ENCODE peak calls at places on chromosomes 16 and 17, in five cellular contexts. H is AG08395; Z is heart left ventricle; A is NCI-H1694 treated with DMSO at 0.1 percent for 48 hours; D is stimulated activated CD4-positive, alpha-beta T cell treated with anti-CD3 and anti-CD28 coated beads, Interleukin-1b, Interleukin-23, amount 100 ng/mL, for 24 hours. M is an unnamed sample.

GRCh38 chr17:41912925-41913324 is 5.8 kb downstream of the ACLY start:
- DNase-seq in Z (no peak), A (no peak), D (no peak), H (no peak), M (no peak)

GRCh38 chr16:69187387-69187890 is 475 bp downstream of the SNTB2 start:
- DNase-seq in A (no peak), D (peak; percentile 15), H (peak; percentile 55), Z (peak; percentile 55), M (peak; percentile 41)

GRCh38 chr16:11224894-11225676 is 30.9 kb downstream of the SOCS1 start:
- DNase-seq in Z (no peak), H (peak; percentile 40), A (no peak), D (peak; percentile 41), M (no peak)

GRCh38 chr17:8966926-8967325 is 1.4 kb upstream of the PIK3R5 start:
- DNase-seq in D (no peak), A (no peak), Z (no peak), H (no peak), M (no peak)

GRCh38 chr17:44992242-44992939 is 24.3 kb upstream of the C1QL1 start:
- DNase-seq in A (no peak), H (no peak), Z (no peak), D (no peak), M (no peak)

GRCh38 chr17:67531291-67531690 is 154.2 kb downstream of the PITPNC1 start:
- DNase-seq in A (peak; percentile 30), D (no peak), Z (peak; percentile 21), H (peak; percentile 6), M (no peak)

GRCh38 chr17:82222816-82223215 is 6.0 kb upstream of the SLC16A3 start:
- DNase-seq in A (no peak), D (no peak), Z (no peak), H (no peak), M (no peak)

GRCh38 chr16:27972500-27972899 is 91.0 kb downstream of the GSG1L start:
- DNase-seq in Z (no peak), D (no peak), H (peak; percentile 38), A (peak; percentile 66), M (peak; percentile 46)

GRCh38 chr17:82848022-82848592 is 8.3 kb upstream of the ZNF750 start:
- DNase-seq in H (no peak), D (no peak), Z (no peak), A (no peak), M (no peak)

GRCh38 chr17:63426041-63426916 is 19.8 kb downstream of the CYB561 start:
- DNase-seq in D (no peak), Z (no peak), H (no peak), A (no peak), M (no peak)

GRCh38 chr17:32525116-32525515 is 38.3 kb downstream of the CDK5R1 start:
- DNase-seq in Z (no peak), D (no peak), A (no peak), H (peak; percentile 81), M (no peak)

GRCh38 chr17:9612016-9612415 is 33.3 kb upstream of the USP43 start:
- DNase-seq in A (no peak), H (no peak), D (no peak), Z (no peak), M (no peak)

GRCh38 chr17:29591737-29592624 is 951 bp upstream of the ANKRD13B start:
- DNase-seq in Z (peak; percentile 88), H (peak; percentile 89), A (peak; percentile 93), D (no peak), M (peak; percentile 91)

GRCh38 chr16:20073203-20074088 is at the start of gene GPR139:
- DNase-seq in H (no peak), Z (no peak), A (no peak), D (no peak), M (no peak)

GRCh38 chr17:77322534-77323412 is 182.0 kb downstream of the SEC14L1 start:
- DNase-seq in D (no peak), A (no peak), Z (peak; percentile 85), H (peak; percentile 89), M (no peak)

GRCh38 chr16:65117701-65118448 is 4.0 kb downstream of the CDH11 start:
- DNase-seq in D (no peak), Z (peak; percentile 72), A (peak; percentile 81), H (peak; percentile 65), M (peak; percentile 56)

GRCh38 chr16:88655053-88655732 is 4.3 kb upstream of the CYBA start:
- DNase-seq in D (no peak), H (no peak), A (no peak), Z (no peak), M (no peak)

GRCh38 chr17:78529871-78530670 is 47.1 kb downstream of the DNAH17 start:
- DNase-seq in D (no peak), A (peak; percentile 37), H (no peak), Z (no peak), M (peak; percentile 90)

GRCh38 chr17:62673614-62674362 is 46.3 kb downstream of the MRC2 start:
- DNase-seq in A (no peak), H (no peak), Z (no peak), D (no peak), M (no peak)

GRCh38 chr17:10512856-10513255 is 5.5 kb downstream of the MYH1 start:
- DNase-seq in H (no peak), Z (no peak), A (no peak), D (no peak), M (no peak)

GRCh38 chr17:13415877-13416416 is 185.8 kb downstream of the HS3ST3A1 start:
- DNase-seq in D (no peak), A (no peak), Z (peak; percentile 68), H (peak; percentile 55), M (no peak)

GRCh38 chr17:50264263-50265113 is 9.8 kb upstream of the TMEM92 start:
- DNase-seq in Z (no peak), A (no peak), D (no peak), H (peak; percentile 79), M (no peak)

GRCh38 chr17:10063730-10064221 is 134.6 kb downstream of the GAS7 start:
- DNase-seq in H (peak; percentile 56), D (no peak), Z (no peak), A (no peak), M (no peak)

GRCh38 chr17:9279911-9280310 is 258.6 kb downstream of the NTN1 start:
- DNase-seq in D (no peak), H (no peak), Z (no peak), A (no peak), M (no peak)

GRCh38 chr16:17364319-17365210 is 106.2 kb downstream of the XYLT1 start:
- DNase-seq in A (no peak), D (peak; percentile 12), Z (no peak), H (peak; percentile 63), M (peak; percentile 42)

GRCh38 chr16:81539009-81539820 is 94.6 kb downstream of the CMIP start:
- DNase-seq in D (no peak), H (no peak), A (no peak), Z (no peak), M (no peak)

GRCh38 chr17:61454095-61454931 is 2.1 kb downstream of the TBX4 start:
- DNase-seq in A (no peak), H (no peak), D (no peak), Z (no peak), M (no peak)